ENCODE peak calls at places on chromosome 5, in nine cellular contexts. N, V, A, I, E, T, G, U and D are unnamed samples.

GRCh38 chr5:119449882-119450281 is 2.4 kb upstream of the HSD17B4 start:
- DNase-seq in T (no peak), U (no peak), A (no peak), E (no peak), G (no peak), N (no peak), V (no peak), I (no peak), D (no peak)

GRCh38 chr5:155616779-155617392 is 603.3 kb downstream of the KIF4B start:
- DNase-seq in V (no peak), E (no peak), G (no peak), N (peak), I (peak), T (no peak), U (no peak), A (no peak), D (no peak)

GRCh38 chr5:37771731-37772130 is 68.1 kb downstream of the GDNF start:
- DNase-seq in U (peak), A (peak), N (no peak), V (no peak), G (no peak), E (no peak), T (no peak), I (no peak), D (peak)

GRCh38 chr5:179344301-179345178 is 721 bp downstream of the ADAMTS2 start:
- DNase-seq in V (peak), G (no peak), T (no peak), A (no peak), E (no peak), N (no peak), I (peak), U (peak), D (no peak)

GRCh38 chr5:146794326-146795029 is 84.1 kb downstream of the PPP2R2B start:
- DNase-seq in E (no peak), V (no peak), T (no peak), I (no peak), A (peak), N (no peak), U (no peak), G (no peak), D (no peak)

GRCh38 chr5:72386639-72387038 is 66.5 kb downstream of the PTCD2 start:
- DNase-seq in U (no peak), T (no peak), G (no peak), N (no peak), V (no peak), I (no peak), E (no peak), A (no peak), D (no peak)

GRCh38 chr5:127229185-127229889 is 61.3 kb upstream of the MEGF10 start:
- DNase-seq in I (peak), T (peak), U (peak), A (no peak), V (peak), G (peak), N (peak), E (peak), D (no peak)

GRCh38 chr5:149221326-149221725 is 50.3 kb upstream of the AFAP1L1 start:
- DNase-seq in I (no peak), N (no peak), A (peak), U (peak), E (no peak), V (no peak), G (no peak), T (no peak), D (peak)

GRCh38 chr5:107424461-107424860 is 246.3 kb downstream of the EFNA5 start:
- DNase-seq in I (no peak), A (peak), N (no peak), E (no peak), G (no peak), V (no peak), T (no peak), U (no peak), D (no peak)

GRCh38 chr5:169071-169727 is 22.1 kb upstream of the LRRC14B start:
- DNase-seq in T (peak), A (peak), U (peak), G (peak), V (peak), I (peak), E (no peak), N (peak), D (peak)

GRCh38 chr5:65034782-65035181 is 266.1 kb downstream of the CWC27 start:
- DNase-seq in V (peak), U (no peak), I (no peak), T (peak), A (no peak), E (no peak), G (no peak), N (peak), D (no peak)

GRCh38 chr5:134289509-134290113 is 63.7 kb upstream of the PPP2CA start:
- DNase-seq in T (no peak), G (no peak), N (no peak), A (peak), E (peak), V (peak), I (peak), U (peak), D (peak)

GRCh38 chr5:9869616-9870288 is 239.6 kb upstream of the TAS2R1 start:
- DNase-seq in N (no peak), A (peak), U (peak), E (no peak), V (no peak), I (no peak), T (no peak), G (no peak), D (peak)

GRCh38 chr5:160260881-160261815 is 31.8 kb downstream of the FABP6 start:
- DNase-seq in A (peak), U (peak), E (peak), T (no peak), V (no peak), I (no peak), N (peak), G (no peak), D (peak)

GRCh38 chr5:117454716-117455212 is 880.1 kb upstream of the SEMA6A start:
- DNase-seq in I (peak), V (peak), N (peak), G (peak), T (peak), A (no peak), U (peak), E (peak), D (no peak)

GRCh38 chr5:117461403-117461802 is 886.8 kb upstream of the SEMA6A start:
- DNase-seq in V (no peak), A (no peak), T (no peak), N (no peak), E (no peak), U (no peak), G (no peak), I (no peak), D (no peak)

DNA sequence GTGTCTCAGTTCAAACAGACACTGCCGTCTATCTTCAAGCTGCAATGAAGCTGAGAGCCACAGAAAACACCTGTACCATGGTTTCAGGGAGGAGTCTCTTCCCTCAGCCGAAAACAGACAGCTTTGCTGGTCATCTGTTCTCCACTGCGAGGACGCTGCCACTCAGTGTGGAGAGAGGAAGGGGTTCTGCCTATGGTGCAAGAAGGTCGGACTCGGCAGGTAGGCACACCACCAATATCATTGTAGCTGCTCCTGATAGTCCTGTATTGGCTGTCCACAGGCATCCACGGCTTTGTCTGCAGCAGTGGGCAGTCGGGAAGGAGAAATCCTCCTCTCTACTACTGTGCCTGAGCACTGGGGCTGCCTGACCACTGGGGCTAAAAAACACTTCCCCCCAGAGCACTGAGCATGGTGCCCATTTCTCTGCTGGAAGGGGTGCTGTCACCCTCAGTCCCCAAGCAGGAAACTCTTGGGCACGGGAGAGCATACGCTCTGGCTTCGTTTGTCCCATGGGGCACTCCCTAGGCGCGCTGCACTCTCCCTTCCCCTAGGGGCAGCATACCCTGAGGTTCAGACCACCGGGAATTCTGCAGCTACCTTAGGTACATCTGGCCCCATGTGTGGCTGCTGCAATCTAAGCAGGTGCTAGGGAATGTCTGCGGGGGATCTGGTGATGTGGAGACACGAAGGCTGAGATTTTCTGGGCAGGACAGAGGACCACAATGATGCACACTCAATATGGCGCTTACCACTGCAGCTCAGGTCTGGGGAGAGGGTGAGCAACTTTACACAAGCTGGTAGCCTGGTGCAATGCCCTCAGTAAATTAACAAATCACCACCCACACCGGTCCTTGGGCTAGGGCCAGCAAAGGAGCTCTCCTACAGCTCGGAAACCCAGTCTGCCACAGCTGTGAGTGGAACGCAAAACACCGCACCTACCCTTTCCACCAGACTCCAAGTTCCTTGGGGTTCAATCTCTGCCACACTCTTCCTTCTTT is 880.9 kb upstream of the SEMA6A start:
- DNase-seq in E (no peak), T (peak), N (peak), U (no peak), G (no peak), A (no peak), V (no peak), I (no peak), D (no peak)
- TF ChIP-seq CTCF in E (no peak), T (no peak), N (peak), U (no peak), G (no peak), A (peak), V (no peak), I (no peak), D (peak)

DNA sequence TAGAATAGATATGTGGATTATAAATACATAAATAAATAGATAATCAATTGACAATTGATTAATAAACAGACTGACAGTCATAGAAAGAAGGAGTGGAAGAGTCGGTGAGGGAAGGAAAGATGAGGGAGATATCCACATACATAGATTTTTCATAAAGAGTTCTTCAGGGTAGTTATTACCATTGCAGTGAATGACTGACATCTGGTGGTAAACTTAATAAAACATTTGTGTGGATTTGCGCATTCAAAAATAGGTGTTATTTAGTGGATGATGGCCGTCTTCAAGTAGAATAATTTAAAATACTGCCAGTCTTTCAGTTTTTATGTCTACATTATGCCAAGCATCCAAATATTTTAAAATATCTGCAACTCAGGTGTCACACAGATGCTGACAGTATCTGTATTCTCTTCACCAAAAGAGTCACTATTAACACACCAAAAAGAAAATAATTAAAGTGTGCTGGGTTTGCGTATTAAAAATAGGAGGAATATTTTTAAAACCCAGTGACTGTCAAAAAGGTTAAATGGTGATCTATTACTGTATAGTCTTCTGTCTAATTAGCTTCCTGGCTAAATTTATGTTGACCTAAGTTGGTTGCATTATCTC is 78.8 kb downstream of the GIN1 start:
- DNase-seq in V (no peak), N (no peak), I (no peak), E (no peak), G (no peak), A (peak), T (no peak), U (peak), D (peak)
- H3K4me3 ChIP-seq in V (no peak), N (no peak), I (no peak), E (no peak), G (no peak), A (no peak), T (no peak), U (no peak), D (no peak)

DNA sequence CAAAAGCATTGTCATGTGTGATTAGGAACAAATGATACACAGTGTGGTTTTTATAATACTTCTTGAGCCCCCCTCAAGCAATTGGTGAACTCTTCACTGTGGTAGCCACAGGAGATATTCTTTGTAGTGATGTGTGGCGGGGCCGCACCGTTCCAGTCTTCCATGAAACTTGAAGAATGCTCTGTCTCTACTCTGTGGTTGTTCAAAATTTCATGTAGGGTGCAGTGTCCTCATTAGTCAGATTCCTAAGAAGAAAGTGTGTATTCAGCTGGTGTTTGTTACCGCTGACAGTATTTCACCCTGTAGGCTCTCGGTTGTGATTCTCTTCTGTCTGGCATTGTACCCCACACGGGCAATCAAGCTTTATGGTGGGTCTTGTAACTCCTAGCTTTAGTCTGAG is 10.8 kb downstream of the OTULIN start:
- DNase-seq in G (no peak), N (no peak), T (no peak), A (peak), V (no peak), I (no peak), E (no peak), U (no peak), D (no peak)
- H3K27ac ChIP-seq in G (peak), N (no peak), T (peak), A (no peak), V (no peak), I (no peak), E (no peak), U (no peak), D (no peak)

DNA sequence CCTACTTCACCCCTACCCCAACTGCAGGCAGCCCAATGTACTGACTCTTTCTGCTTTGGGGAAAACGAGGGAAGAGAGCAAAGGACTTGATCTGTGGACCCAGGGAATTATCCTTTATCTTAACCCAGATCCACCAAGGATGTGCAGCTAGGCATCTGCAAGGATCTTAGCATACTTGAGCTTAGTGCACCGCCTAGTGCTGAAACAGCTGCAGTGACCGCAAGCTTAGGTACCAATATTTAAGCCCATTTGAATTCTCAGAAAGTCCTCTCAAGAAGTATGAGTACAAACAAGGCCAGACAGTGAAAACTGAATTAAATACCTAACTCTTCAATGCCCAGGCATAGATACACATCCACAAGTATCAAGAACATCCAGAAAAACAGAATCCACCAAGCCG is 576.7 kb upstream of the ADAMTS16 start:
- DNase-seq in G (no peak), A (peak), T (no peak), U (no peak), I (no peak), V (no peak), E (no peak), N (no peak), D (no peak)
- TF ChIP-seq CTCF in G (no peak), A (peak), T (no peak), U (no peak), I (no peak), V (no peak), E (no peak), N (no peak), D (no peak)

GRCh38 chr5:77852514-77853352 is 76.6 kb upstream of the TBCA start:
- DNase-seq in V (peak), T (no peak), G (no peak), N (peak), A (peak), U (peak), I (peak), E (no peak), D (no peak)
- H3K4me3 ChIP-seq in V (peak), T (peak), G (peak), N (peak), A (peak), U (peak), I (peak), E (peak), D (peak)

DNA sequence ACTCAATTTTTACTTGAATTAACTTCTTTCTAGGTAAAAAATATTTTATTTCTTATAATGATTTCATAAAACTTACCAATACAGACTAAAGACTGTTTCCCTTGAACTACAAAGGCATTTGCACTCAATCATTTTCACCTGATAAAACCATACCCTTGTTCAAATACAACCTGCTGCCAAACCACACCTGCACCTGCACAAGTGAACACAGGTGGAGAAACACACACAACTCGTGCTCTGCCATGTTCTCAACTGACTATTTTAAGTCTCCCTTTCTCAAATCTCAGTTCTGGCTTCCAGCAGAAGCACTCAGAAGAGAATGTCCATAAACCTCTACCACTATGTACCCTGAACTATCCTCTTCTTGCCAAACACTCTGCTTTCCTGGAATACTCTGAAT is 1892.1 kb downstream of the MAT2B start:
- DNase-seq in U (no peak), I (no peak), N (no peak), A (no peak), V (no peak), E (no peak), G (no peak), T (no peak), D (no peak)
- H3K27ac ChIP-seq in U (no peak), I (no peak), N (no peak), A (no peak), V (no peak), E (no peak), G (no peak), T (no peak), D (no peak)